ENCODE peak calls at places on chromosome 13, in nine cellular contexts. K, H, Q, G, J, V, T, U and C are unnamed samples.

GRCh38 chr13:33275916-33276315 is 9.6 kb downstream of the STARD13 start:
- DNase-seq in J (no peak), G (no peak), Q (no peak), H (no peak), K (no peak), V (no peak), U (no peak), T (no peak), C (no peak)

GRCh38 chr13:41562083-41562482 is 104.7 kb downstream of the RGCC start:
- DNase-seq in K (no peak), V (peak; percentile 95), Q (no peak), U (no peak), G (no peak), T (peak; percentile 31), J (no peak), H (no peak), C (no peak)

GRCh38 chr13:35225582-35225981 is 250.9 kb downstream of the MAB21L1 start:
- DNase-seq in G (no peak), K (no peak), Q (no peak), V (no peak), U (no peak), T (no peak), J (no peak), H (no peak), C (no peak)

GRCh38 chr13:35720290-35720689 is 243.8 kb upstream of the MAB21L1 start:
- DNase-seq in Q (no peak), T (no peak), U (no peak), J (no peak), V (no peak), H (no peak), G (no peak), K (no peak), C (no peak)

GRCh38 chr13:29589967-29590366 is 5.5 kb downstream of the SLC7A1 start:
- DNase-seq in V (no peak), T (no peak), Q (no peak), J (no peak), U (no peak), K (no peak), G (peak; percentile 57), H (no peak), C (no peak)

GRCh38 chr13:49629947-49630346 is 1.6 kb downstream of the ARL11 start:
- DNase-seq in U (no peak), Q (no peak), T (no peak), H (no peak), K (no peak), G (no peak), J (no peak), V (no peak), C (no peak)

GRCh38 chr13:31859546-31859945 is 120.2 kb downstream of the RXFP2 start:
- DNase-seq in G (no peak), K (no peak), T (no peak), U (no peak), V (no peak), Q (no peak), H (no peak), J (no peak), C (no peak)

GRCh38 chr13:103961129-103961528 is 894.9 kb upstream of the SLC10A2 start:
- DNase-seq in G (no peak), U (no peak), T (no peak), H (no peak), K (no peak), V (no peak), J (no peak), Q (no peak), C (no peak)

GRCh38 chr13:40433577-40433976 is 232.9 kb downstream of the FOXO1 start:
- DNase-seq in Q (no peak), J (no peak), T (peak; percentile 56), H (no peak), U (peak; percentile 35), G (no peak), V (no peak), K (no peak), C (no peak)

GRCh38 chr13:95156208-95156607 is 145.0 kb downstream of the ABCC4 start:
- DNase-seq in V (peak; percentile 36), Q (no peak), K (no peak), G (no peak), H (no peak), T (no peak), J (no peak), U (no peak), C (no peak)

GRCh38 chr13:99572131-99572530 is 70.9 kb downstream of the TM9SF2 start:
- DNase-seq in J (no peak), H (no peak), Q (no peak), U (no peak), G (no peak), K (no peak), T (no peak), V (no peak), C (no peak)

GRCh38 chr13:95083758-95084157 is 217.5 kb downstream of the ABCC4 start:
- DNase-seq in G (no peak), V (peak; percentile 71), T (no peak), K (no peak), J (no peak), Q (peak; percentile 43), H (no peak), U (no peak), C (no peak)

GRCh38 chr13:113159701-113160100 is 1.3 kb downstream of the PROZ start:
- DNase-seq in H (no peak), J (no peak), G (no peak), Q (no peak), K (no peak), U (no peak), V (no peak), T (no peak), C (no peak)

GRCh38 chr13:99907627-99908026 is 63.9 kb downstream of the ZIC5 start:
- DNase-seq in G (no peak), J (no peak), V (no peak), H (no peak), Q (no peak), T (no peak), K (no peak), U (no peak), C (no peak)

GRCh38 chr13:29713841-29714240 is 118.4 kb upstream of the SLC7A1 start:
- DNase-seq in J (no peak), H (no peak), U (no peak), T (no peak), G (no peak), K (no peak), Q (no peak), V (peak; percentile 14), C (no peak)